ENCODE peak calls at places on chromosomes 13 and 19, in seven cellular contexts. Z is frontal cortex, V is T-helper 22 cell, M is coronary artery, K is kidney epithelial cell, X is AG09319, F is iPS DF 19.7. P is an unnamed sample.

GRCh38 chr13:110301606-110302131 is 5.3 kb downstream of the COL4A1 start:
- DNase-seq in M (peak; percentile 74), X (no peak), K (no peak), Z (no peak), V (no peak), F (no peak), P (peak; percentile 39)

GRCh38 chr13:98780451-98780850 is 28.0 kb upstream of the SLC15A1 start:
- DNase-seq in Z (no peak), V (no peak), K (no peak), F (no peak), M (no peak), X (no peak), P (no peak)

GRCh38 chr13:48571121-48571901 is 38.4 kb upstream of the RCBTB2 start:
- DNase-seq in M (no peak), X (peak; percentile 64), V (no peak), Z (no peak), F (no peak), K (no peak), P (no peak)

GRCh38 chr13:45466359-45466758 is 1.6 kb downstream of the COG3 start:
- DNase-seq in M (no peak), Z (no peak), K (no peak), F (no peak), V (no peak), X (no peak), P (no peak)

GRCh38 chr19:13795595-13796300 is 505 bp downstream of the ZSWIM4 start:
- DNase-seq in V (no peak), Z (no peak), M (no peak), F (no peak), X (no peak), K (no peak), P (no peak)

GRCh38 chr13:35293579-35293978 is 182.9 kb downstream of the MAB21L1 start:
- DNase-seq in X (no peak), V (no peak), K (no peak), M (no peak), F (no peak), Z (no peak), P (no peak)

GRCh38 chr13:50574731-50575130 is 268.8 kb downstream of the DLEU7 start:
- DNase-seq in F (no peak), Z (no peak), V (no peak), K (no peak), M (no peak), X (no peak), P (no peak)

GRCh38 chr19:1250374-1251232 is 2.2 kb downstream of the MIDN start:
- DNase-seq in K (no peak), Z (no peak), F (no peak), M (no peak), V (peak; percentile 58), X (no peak), P (peak; percentile 63)

GRCh38 chr19:10760268-10760944 is 42.5 kb downstream of the DNM2 start:
- DNase-seq in K (peak; percentile 67), V (peak; percentile 45), X (no peak), Z (no peak), F (no peak), M (no peak), P (no peak)

GRCh38 chr13:51230473-51231105 is 8.4 kb downstream of the FAM124A start:
- DNase-seq in X (no peak), M (no peak), F (no peak), K (no peak), Z (no peak), V (no peak), P (peak; percentile 86)

P was measured in uterus.